ENCODE peak calls at places on chromosomes 5 and 9, in ten cellular contexts. E is body of pancreas, M is GM23338, Q is astrocyte, Z is mucosa of descending colon, K is lung, P is kidney epithelial cell, F is adrenal gland, V is bronchial epithelial cell, A is A549. L is an unnamed sample.

GRCh38 chr5:109907751-109908150 is 218.0 kb downstream of the MAN2A1 start:
- DNase-seq in E (no peak), M (no peak), Q (peak), Z (no peak), K (no peak), P (peak), F (no peak), V (peak), A (no peak), L (no peak)

GRCh38 chr9:6907772-6908381 is 150.1 kb downstream of the KDM4C start:
- DNase-seq in E (no peak), M (peak), Q (no peak), Z (no peak), K (no peak), P (no peak), F (no peak), V (peak), A (peak), L (peak)

GRCh38 chr5:166781729-166782128 is 1509.7 kb upstream of the WWC1 start:
- DNase-seq in E (no peak), M (peak), Q (no peak), Z (no peak), K (no peak), P (no peak), F (no peak), V (no peak), A (no peak), L (no peak)

GRCh38 chr5:93603711-93604118 is 20.7 kb downstream of the NR2F1 start:
- DNase-seq in E (no peak), M (peak), Q (no peak), Z (no peak), K (no peak), P (no peak), F (no peak), V (no peak), A (no peak), L (no peak)

GRCh38 chr9:77887660-77888059 is 144.0 kb downstream of the GNAQ start:
- DNase-seq in E (no peak), M (no peak), Q (no peak), Z (no peak), K (no peak), P (no peak), F (no peak), V (peak), A (no peak), L (no peak)

GRCh38 chr5:77359231-77359630 is 132.9 kb downstream of the WDR41 start:
- DNase-seq in E (no peak), M (no peak), Q (no peak), Z (no peak), K (no peak), P (no peak), F (no peak), V (no peak), A (no peak), L (no peak)

GRCh38 chr9:35711501-35712428 is 20.2 kb downstream of the TLN1 start:
- DNase-seq in E (no peak), M (no peak), Q (no peak), Z (no peak), K (no peak), P (no peak), F (no peak), V (no peak), A (no peak), L (peak)

GRCh38 chr5:64682608-64683007 is 7.7 kb upstream of the SHISAL2B start:
- DNase-seq in E (no peak), M (peak), Q (no peak), Z (no peak), K (no peak), P (no peak), F (no peak), V (no peak), A (no peak), L (no peak)

GRCh38 chr5:37668524-37669047 is 171.3 kb downstream of the GDNF start:
- DNase-seq in E (peak), M (peak), Q (peak), Z (no peak), K (peak), P (peak), F (peak), V (peak), A (peak), L (no peak)

GRCh38 chr9:135607401-135608293 is 31.7 kb downstream of the GLT6D1 start:
- DNase-seq in E (no peak), M (no peak), Q (no peak), Z (no peak), K (peak), P (no peak), F (no peak), V (no peak), A (no peak), L (no peak)

GRCh38 chr9:138117101-138117750 is 239.6 kb downstream of the CACNA1B start:
- DNase-seq in E (no peak), M (no peak), Q (no peak), Z (no peak), K (no peak), P (no peak), F (no peak), V (no peak), A (no peak), L (no peak)

GRCh38 chr9:115015018-115015635 is 84.7 kb upstream of the TNFSF8 start:
- DNase-seq in E (peak), M (peak), Q (no peak), Z (peak), K (no peak), P (no peak), F (no peak), V (peak), A (peak), L (peak)

GRCh38 chr5:2335727-2336515 is 415.6 kb downstream of the IRX2 start:
- DNase-seq in E (no peak), M (no peak), Q (no peak), Z (no peak), K (no peak), P (no peak), F (no peak), V (no peak), A (no peak), L (no peak)

GRCh38 chr5:82100303-82101077 is 128.7 kb downstream of the ATG10 start:
- DNase-seq in E (no peak), M (peak), Q (peak), Z (no peak), K (no peak), P (peak), F (no peak), V (peak), A (peak), L (peak)

GRCh38 chr5:141848771-141849370 is 29.3 kb downstream of the PCDH1 start:
- DNase-seq in E (peak), M (peak), Q (peak), Z (peak), K (peak), P (peak), F (no peak), V (peak), A (peak), L (peak)

GRCh38 chr5:1392261-1392660 is 47.4 kb upstream of the CLPTM1L start:
- DNase-seq in E (no peak), M (no peak), Q (no peak), Z (no peak), K (no peak), P (no peak), F (no peak), V (no peak), A (no peak), L (no peak)

GRCh38 chr9:127143920-127144465 is 21.6 kb upstream of the ANGPTL2 start:
- DNase-seq in E (no peak), M (no peak), Q (no peak), Z (no peak), K (peak), P (no peak), F (peak), V (no peak), A (no peak), L (no peak)

GRCh38 chr5:68554566-68555279 is 339.2 kb downstream of the PIK3R1 start:
- DNase-seq in E (peak), M (no peak), Q (peak), Z (peak), K (no peak), P (no peak), F (peak), V (peak), A (no peak), L (no peak)

GRCh38 chr9:132144708-132145365 is 17.0 kb upstream of the NTNG2 start:
- DNase-seq in E (no peak), M (no peak), Q (peak), Z (no peak), K (no peak), P (no peak), F (no peak), V (peak), A (no peak), L (peak)

GRCh38 chr9:75890541-75891276 is at the start of gene PCSK5:
- DNase-seq in E (peak), M (peak), Q (peak), Z (peak), K (peak), P (peak), F (peak), V (peak), A (peak), L (peak)

GRCh38 chr5:79143684-79144379 is 32.2 kb downstream of the BHMT start:
- DNase-seq in E (no peak), M (no peak), Q (peak), Z (no peak), K (no peak), P (peak), F (no peak), V (peak), A (no peak), L (no peak)

GRCh38 chr9:135245482-135246247 is 158.2 kb downstream of the OLFM1 start:
- DNase-seq in E (no peak), M (no peak), Q (no peak), Z (no peak), K (no peak), P (no peak), F (no peak), V (no peak), A (no peak), L (no peak)

GRCh38 chr9:115004535-115004934 is 74.1 kb upstream of the TNFSF8 start:
- DNase-seq in E (no peak), M (no peak), Q (no peak), Z (no peak), K (no peak), P (no peak), F (no peak), V (no peak), A (no peak), L (no peak)

GRCh38 chr9:22010881-22011625 is 1.9 kb upstream of the CDKN2B start:
- DNase-seq in E (no peak), M (peak), Q (no peak), Z (no peak), K (no peak), P (no peak), F (no peak), V (no peak), A (no peak), L (no peak)

GRCh38 chr5:170497311-170498038 is 6.3 kb upstream of the KCNIP1 start:
- DNase-seq in E (no peak), M (no peak), Q (peak), Z (no peak), K (no peak), P (no peak), F (no peak), V (no peak), A (no peak), L (no peak)

GRCh38 chr9:8857330-8858249 is 1058.0 kb upstream of the DMAC1 start:
- DNase-seq in E (peak), M (peak), Q (peak), Z (peak), K (peak), P (no peak), F (peak), V (no peak), A (no peak), L (no peak)

GRCh38 chr5:169103586-169104174 is 197.3 kb downstream of the SLIT3 start:
- DNase-seq in E (no peak), M (no peak), Q (no peak), Z (no peak), K (no peak), P (no peak), F (no peak), V (no peak), A (no peak), L (no peak)

GRCh38 chr5:61474746-61475145 is 142.7 kb downstream of the ZSWIM6 start:
- DNase-seq in E (no peak), M (no peak), Q (no peak), Z (no peak), K (no peak), P (no peak), F (no peak), V (no peak), A (no peak), L (no peak)

GRCh38 chr9:89374176-89374575 is 55.9 kb downstream of the SECISBP2 start:
- DNase-seq in E (no peak), M (no peak), Q (peak), Z (no peak), K (no peak), P (no peak), F (no peak), V (no peak), A (no peak), L (no peak)

GRCh38 chr9:120603601-120604000 is 23.6 kb upstream of the CDK5RAP2 start:
- DNase-seq in E (no peak), M (no peak), Q (no peak), Z (no peak), K (no peak), P (no peak), F (no peak), V (no peak), A (no peak), L (no peak)

GRCh38 chr5:30894811-30895210 is 298.7 kb upstream of the CDH6 start:
- DNase-seq in E (no peak), M (no peak), Q (peak), Z (no peak), K (no peak), P (peak), F (no peak), V (peak), A (no peak), L (no peak)

DNA sequence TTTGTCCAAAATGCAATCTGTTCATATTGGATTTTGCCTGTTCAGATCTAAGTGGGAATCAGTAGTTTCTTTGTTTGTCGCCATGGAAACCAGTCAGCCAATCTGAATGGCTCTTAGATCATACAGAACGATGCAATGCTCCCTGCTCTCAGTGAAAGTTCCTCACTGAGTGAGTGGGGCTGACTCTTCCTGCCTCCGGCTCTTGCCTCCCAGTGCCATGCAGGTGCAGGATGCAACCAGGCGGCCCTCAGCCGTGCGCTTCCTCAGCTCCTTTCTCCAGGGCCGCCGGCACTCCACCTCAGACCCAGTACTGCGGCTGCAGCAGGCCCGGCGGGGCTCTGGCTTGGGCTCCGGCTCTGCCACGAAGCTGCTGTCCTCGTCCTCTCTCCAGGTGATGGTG is at the start of gene PTPDC1:
- DNase-seq in E (no peak), M (peak), Q (peak), Z (no peak), K (no peak), P (peak), F (peak), V (peak), A (no peak), L (no peak)
- H3K4me3 ChIP-seq in E (no peak), M (peak), Q (no peak), Z (no peak), K (no peak), P (no peak), F (no peak), V (no peak), A (no peak), L (no peak)

DNA sequence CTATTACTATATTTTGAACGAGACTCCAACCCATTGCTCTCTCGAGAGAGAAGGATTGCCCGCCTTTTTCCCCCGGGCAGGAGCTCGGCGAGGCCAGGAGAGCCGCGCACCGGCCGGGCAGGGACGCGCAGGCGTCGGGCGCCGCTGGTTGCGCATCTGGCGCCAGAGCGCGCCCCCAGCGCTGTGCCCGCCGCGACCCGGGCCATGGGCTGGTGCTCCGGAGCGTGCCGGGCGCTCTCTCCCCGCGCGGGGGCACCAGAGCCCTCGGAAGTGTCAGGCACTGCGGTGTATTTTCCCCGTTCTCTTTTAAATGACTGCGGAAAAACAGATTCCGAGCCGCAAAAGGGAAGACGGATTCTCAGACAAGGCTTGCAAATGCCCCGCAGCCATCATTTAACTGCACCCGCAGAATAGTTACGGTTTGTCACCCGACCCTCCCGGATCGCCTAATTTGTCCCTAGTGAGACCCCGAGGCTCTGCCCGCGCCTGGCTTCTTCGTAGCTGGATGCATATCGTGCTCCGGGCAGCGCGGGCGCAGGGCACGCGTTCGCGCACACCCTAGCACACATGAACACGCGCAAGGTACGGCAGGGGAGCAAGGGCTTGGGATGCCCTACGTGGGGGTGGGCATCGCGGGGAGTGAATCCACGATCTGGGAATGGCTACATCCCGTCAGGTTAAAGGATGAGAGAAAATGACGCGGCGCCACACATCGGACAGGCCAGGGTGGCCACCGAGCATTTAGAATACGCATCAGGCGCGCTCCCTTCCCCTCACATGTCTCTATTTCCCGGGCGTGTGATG is 1.1 kb upstream of the NTRK2 start:
- DNase-seq in E (peak), M (peak), Q (peak), Z (peak), K (peak), P (peak), F (peak), V (peak), A (peak), L (peak)
- TF ChIP-seq CTCF in E (peak), M (peak), Q (peak), Z (no peak), K (peak), P (peak), F (peak), V (peak), A (peak), L (peak)

DNA sequence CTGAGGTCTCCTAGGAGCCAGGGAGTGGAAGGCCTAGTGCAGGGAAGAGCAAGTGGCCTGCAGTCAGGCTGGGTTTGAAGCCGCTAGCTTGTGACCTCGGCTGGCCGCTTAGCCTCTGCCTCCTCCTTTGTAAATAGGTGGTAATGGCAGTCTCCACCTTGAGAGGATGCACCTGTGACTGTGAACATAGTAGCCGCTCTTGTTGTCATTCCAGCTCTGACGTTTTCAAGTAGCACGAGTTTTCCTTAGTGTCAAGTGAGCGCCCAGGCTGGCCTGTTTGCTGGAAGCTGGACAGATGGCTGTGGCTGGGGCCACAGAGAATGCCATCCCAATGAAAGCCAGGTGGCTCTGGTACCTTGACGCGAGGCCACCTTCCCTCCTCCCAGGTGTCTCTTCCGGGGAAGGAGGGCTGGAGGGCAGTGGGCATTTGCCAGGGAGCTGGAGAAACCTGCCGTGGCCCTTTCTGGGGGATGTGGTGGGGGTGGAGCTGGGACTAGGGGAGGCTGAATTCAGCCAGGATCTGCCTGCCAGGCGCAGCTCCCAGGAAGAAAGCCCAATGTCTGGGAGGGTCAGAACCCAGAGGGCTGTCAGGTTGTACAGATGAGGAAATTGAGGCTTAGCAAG is 2.5 kb downstream of the ASS1 start:
- DNase-seq in E (no peak), M (no peak), Q (no peak), Z (no peak), K (no peak), P (no peak), F (no peak), V (no peak), A (no peak), L (no peak)
- H3K4me3 ChIP-seq in E (no peak), M (peak), Q (no peak), Z (no peak), K (no peak), P (no peak), F (no peak), V (no peak), A (no peak), L (no peak)

DNA sequence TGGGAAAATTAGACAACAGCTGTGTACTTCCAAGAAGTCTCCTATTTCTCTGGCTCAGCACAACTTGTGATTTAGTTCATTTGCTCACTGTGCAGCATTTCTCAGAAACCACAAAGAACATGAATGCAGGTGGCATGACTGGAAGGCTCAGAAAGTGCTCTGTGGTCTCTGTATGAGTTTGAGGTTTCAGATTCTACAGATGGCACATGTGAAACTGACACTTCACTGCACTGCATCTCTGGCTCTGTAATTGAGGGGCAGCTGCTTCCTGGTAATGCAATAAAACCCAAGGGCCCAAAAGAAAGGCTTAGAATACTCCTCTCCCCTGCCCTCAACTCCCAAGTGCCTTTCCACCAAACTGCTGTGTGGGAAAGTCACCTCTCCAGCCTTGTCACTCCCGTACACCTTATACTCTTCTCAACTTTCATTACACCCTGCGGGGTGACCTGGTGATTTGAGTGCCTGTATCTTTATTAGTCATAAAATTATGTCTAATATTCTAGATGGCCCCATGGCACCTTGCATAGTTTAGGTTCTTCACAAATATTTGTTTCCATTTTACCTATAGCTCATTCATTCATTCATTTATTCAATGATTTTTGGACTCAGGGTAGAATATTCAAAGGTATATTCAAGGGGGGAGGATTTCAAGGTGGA is 82.4 kb downstream of the ESM1 start:
- DNase-seq in E (no peak), M (no peak), Q (peak), Z (no peak), K (no peak), P (peak), F (no peak), V (no peak), A (no peak), L (peak)
- TF ChIP-seq CTCF in E (no peak), M (no peak), Q (no peak), Z (no peak), K (no peak), P (no peak), F (no peak), V (no peak), A (no peak), L (no peak)

L was measured in GM12865.